ENCODE peak calls at places on chromosomes 3 and 15, in nine cellular contexts. F is WTC11, X is AG10803, K is fibroblast of villous mesenchyme, U is dorsolateral prefrontal cortex, L is mammary epithelial cell, M is Caco-2, V is OCI-LY7, N is heart left ventricle. E is an unnamed sample.

GRCh38 chr3:190265795-190266194 is 56.5 kb downstream of the CLDN1 start:
- DNase-seq in L (peak), M (no peak), F (no peak), K (peak), N (no peak), X (peak), U (no peak), V (no peak), E (no peak)

GRCh38 chr3:37745921-37746320 is 115.8 kb upstream of the CTDSPL start:
- DNase-seq in U (no peak), N (no peak), L (no peak), M (no peak), X (no peak), V (no peak), K (no peak), F (no peak), E (no peak)

GRCh38 chr3:169002689-169003088 is 660.8 kb downstream of the MECOM start:
- DNase-seq in N (no peak), X (no peak), V (no peak), L (peak), U (no peak), M (no peak), F (no peak), K (no peak), E (no peak)

GRCh38 chr3:40766396-40766795 is 241.6 kb downstream of the ZNF621 start:
- DNase-seq in U (no peak), X (no peak), F (no peak), M (no peak), L (no peak), N (no peak), V (no peak), K (no peak), E (no peak)

GRCh38 chr3:131883086-131883485 is 151.7 kb downstream of the CPNE4 start:
- DNase-seq in L (peak), X (no peak), M (no peak), N (no peak), V (no peak), F (no peak), K (no peak), U (no peak), E (no peak)

GRCh38 chr3:126355777-126356372 is 1.3 kb downstream of the KLF15 start:
- DNase-seq in K (peak), X (peak), M (peak), L (no peak), N (peak), U (peak), F (peak), V (peak), E (peak)

GRCh38 chr15:86663304-86663703 is 583.6 kb downstream of the AGBL1 start:
- DNase-seq in X (no peak), F (no peak), N (no peak), M (no peak), U (no peak), V (no peak), K (no peak), L (no peak), E (no peak)

GRCh38 chr3:114214542-114215341 is 22.6 kb downstream of the ZNF80 start:
- DNase-seq in V (peak), X (no peak), K (no peak), F (no peak), N (no peak), M (no peak), L (no peak), U (no peak), E (no peak)

GRCh38 chr15:55277116-55277564 is 12.5 kb downstream of the RAB27A start:
- DNase-seq in F (no peak), U (no peak), K (peak), V (no peak), M (no peak), X (no peak), N (no peak), L (no peak), E (no peak)

GRCh38 chr3:141368062-141368924 is at the start of gene ZBTB38:
- DNase-seq in M (peak), X (peak), N (peak), F (peak), U (peak), V (no peak), K (peak), L (peak), E (peak)

GRCh38 chr3:19399356-19399755 is 251.0 kb downstream of the KCNH8 start:
- DNase-seq in F (no peak), M (no peak), V (no peak), U (no peak), X (no peak), K (no peak), N (no peak), L (peak), E (no peak)

GRCh38 chr3:157294953-157295352 is 135.0 kb upstream of the CCNL1 start:
- DNase-seq in V (no peak), N (no peak), M (no peak), F (no peak), U (no peak), K (no peak), L (no peak), X (no peak), E (no peak)

GRCh38 chr15:39079296-39079834 is 501.5 kb upstream of the THBS1 start:
- DNase-seq in V (no peak), N (no peak), U (no peak), F (no peak), X (peak), M (no peak), K (peak), L (peak), E (no peak)

GRCh38 chr15:70195808-70196304 is 98.1 kb upstream of the TLE3 start:
- DNase-seq in X (peak), U (peak), K (peak), L (peak), N (peak), F (no peak), M (no peak), V (no peak), E (peak)

GRCh38 chr3:32045091-32045964 is 61.1 kb upstream of the GPD1L start:
- DNase-seq in L (peak), K (peak), F (peak), V (no peak), N (no peak), M (peak), U (peak), X (peak), E (peak)

GRCh38 chr3:10695595-10696285 is 120.3 kb upstream of the SLC6A11 start:
- DNase-seq in N (no peak), F (no peak), U (peak), V (no peak), X (no peak), K (no peak), M (no peak), L (no peak), E (no peak)

DNA sequence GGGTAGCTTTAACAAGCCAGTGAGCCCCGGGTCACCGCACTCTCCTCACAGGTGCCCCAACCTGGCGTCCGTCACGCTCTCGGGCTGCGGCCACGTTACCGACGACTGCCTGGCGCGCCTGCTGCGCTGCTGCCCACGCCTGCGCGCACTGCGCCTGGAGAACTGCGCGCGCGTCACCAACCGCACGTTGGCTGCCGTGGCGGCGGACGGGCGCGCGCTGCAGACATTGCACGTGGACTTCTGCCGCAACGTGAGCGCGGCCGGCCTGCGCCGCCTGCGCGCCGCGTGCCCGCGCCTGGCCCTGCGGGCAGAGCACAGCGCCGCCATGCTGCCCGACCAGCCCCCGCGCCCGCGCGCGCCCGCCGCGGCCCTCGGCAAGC is 3.4 kb downstream of the FBXL22 start:
- DNase-seq in V (no peak), U (peak), X (peak), K (peak), F (peak), N (peak), L (peak), M (peak), E (peak)
- TF ChIP-seq CTCF in V (no peak), U (no peak), X (no peak), K (no peak), F (no peak), N (no peak), L (no peak), M (no peak), E (no peak)

GRCh38 chr15:98586066-98586465 is 62.3 kb upstream of the IGF1R start:
- DNase-seq in M (no peak), U (no peak), X (no peak), V (no peak), F (no peak), N (no peak), L (no peak), K (no peak), E (no peak)
- TF ChIP-seq CTCF in M (no peak), U (no peak), X (no peak), V (no peak), F (no peak), N (no peak), L (no peak), K (no peak), E (no peak)

GRCh38 chr3:137612293-137612692 is 151.8 kb upstream of the SOX14 start:
- DNase-seq in K (no peak), V (no peak), F (peak), N (no peak), U (no peak), M (no peak), X (no peak), L (no peak), E (no peak)
- TF ChIP-seq CTCF in K (no peak), V (no peak), F (no peak), N (no peak), U (no peak), M (no peak), X (no peak), L (no peak), E (no peak)

GRCh38 chr3:97764186-97765055 is at the start of gene ARL6:
- DNase-seq in F (peak), V (peak), U (peak), L (peak), N (peak), K (peak), X (peak), M (peak), E (peak)
- TF ChIP-seq CTCF in F (no peak), V (no peak), U (no peak), L (peak), N (no peak), K (no peak), X (peak), M (no peak), E (no peak)

DNA sequence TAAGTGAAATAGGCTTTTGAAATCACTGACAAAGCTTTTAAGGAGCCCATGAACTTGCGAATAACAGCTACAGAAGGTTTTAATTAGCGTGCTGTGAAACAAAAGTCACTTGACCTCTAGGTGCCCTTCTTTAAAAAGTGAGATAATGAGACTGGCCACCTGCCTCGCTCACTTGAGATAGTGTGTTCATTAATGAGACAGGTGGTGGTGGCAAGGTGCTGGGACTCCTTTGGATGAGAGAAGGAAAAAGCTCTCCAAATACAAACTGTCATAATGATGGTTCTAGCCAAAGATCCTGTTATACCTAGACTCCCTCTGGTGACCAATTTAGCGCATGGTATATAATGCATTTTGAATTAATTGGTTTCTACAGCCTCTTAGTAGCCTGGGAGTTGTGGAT is 22.7 kb upstream of the IREB2 start:
- DNase-seq in V (no peak), K (peak), F (no peak), M (no peak), L (peak), N (no peak), U (no peak), X (peak), E (no peak)
- TF ChIP-seq CTCF in V (peak), K (peak), F (no peak), M (no peak), L (peak), N (peak), U (peak), X (peak), E (peak)

E was measured in nephron progenitor cell.